ENCODE peak calls at places on chromosome 9, in nine cellular contexts. U, N, Z, E, P, D, O, K and X are unnamed samples.

GRCh38 chr9:36548454-36548853 is 24.2 kb upstream of the MELK start:
- DNase-seq in U (no peak), N (no peak), Z (no peak), E (no peak), P (no peak), D (no peak), O (no peak), K (no peak), X (no peak)

GRCh38 chr9:37514999-37515398 is 29.3 kb downstream of the POLR1E start:
- DNase-seq in U (no peak), N (no peak), Z (no peak), E (no peak), P (no peak), D (no peak), O (no peak), K (no peak), X (no peak)

GRCh38 chr9:121331992-121332685 is 37.9 kb downstream of the STOM start:
- DNase-seq in U (no peak), N (peak; percentile 12), Z (no peak), E (no peak), P (peak; percentile 76), D (no peak), O (no peak), K (no peak), X (no peak)

GRCh38 chr9:130660683-130661460 is 3.5 kb upstream of the PRDM12 start:
- DNase-seq in U (no peak), N (no peak), Z (no peak), E (no peak), P (peak; percentile 34), D (no peak), O (no peak), K (no peak), X (no peak)

GRCh38 chr9:87676976-87677775 is 48.7 kb upstream of the CTSL start:
- DNase-seq in U (no peak), N (no peak), Z (no peak), E (peak; percentile 59), P (peak; percentile 35), D (peak; percentile 75), O (peak; percentile 37), K (no peak), X (peak; percentile 16)

GRCh38 chr9:95754533-95755420 is 120.7 kb upstream of the ERCC6L2 start:
- DNase-seq in U (no peak), N (no peak), Z (no peak), E (no peak), P (no peak), D (no peak), O (no peak), K (no peak), X (no peak)

GRCh38 chr9:115999498-115999897 is 154.1 kb upstream of the PAPPA start:
- DNase-seq in U (no peak), N (no peak), Z (no peak), E (no peak), P (peak; percentile 28), D (no peak), O (peak; percentile 1), K (no peak), X (peak; percentile 17)

GRCh38 chr9:83630938-83631457 is 8.1 kb downstream of the IDNK start:
- DNase-seq in U (no peak), N (no peak), Z (no peak), E (no peak), P (no peak), D (no peak), O (no peak), K (no peak), X (no peak)

GRCh38 chr9:116276651-116277121 is 123.1 kb downstream of the PAPPA start:
- DNase-seq in U (no peak), N (peak; percentile 35), Z (no peak), E (no peak), P (no peak), D (no peak), O (no peak), K (no peak), X (no peak)

GRCh38 chr9:37215456-37216229 is 95.3 kb downstream of the ZCCHC7 start:
- DNase-seq in U (no peak), N (no peak), Z (no peak), E (no peak), P (peak; percentile 12), D (no peak), O (no peak), K (no peak), X (no peak)

GRCh38 chr9:32427111-32427873 is 42.8 kb downstream of the ACO1 start:
- DNase-seq in U (no peak), N (no peak), Z (no peak), E (no peak), P (peak; percentile 24), D (no peak), O (no peak), K (no peak), X (no peak)

GRCh38 chr9:72173080-72173479 is 23.8 kb downstream of the GDA start:
- DNase-seq in U (no peak), N (no peak), Z (no peak), E (no peak), P (no peak), D (no peak), O (no peak), K (no peak), X (no peak)

GRCh38 chr9:127561491-127562270 is 50.4 kb upstream of the STXBP1 start:
- DNase-seq in U (no peak), N (peak; percentile 99), Z (peak; percentile 98), E (peak; percentile 96), P (peak; percentile 99), D (peak; percentile 97), O (peak; percentile 66), K (peak; percentile 98), X (peak; percentile 97)

GRCh38 chr9:78695521-78695920 is 398.6 kb downstream of the PSAT1 start:
- DNase-seq in U (peak; percentile 3), N (no peak), Z (no peak), E (no peak), P (no peak), D (no peak), O (no peak), K (no peak), X (peak; percentile 10)

GRCh38 chr9:127142931-127143464 is 20.6 kb upstream of the ANGPTL2 start:
- DNase-seq in U (no peak), N (peak; percentile 66), Z (no peak), E (no peak), P (no peak), D (no peak), O (no peak), K (no peak), X (no peak)

GRCh38 chr9:99184427-99185327 is 37.1 kb downstream of the ALG2 start:
- DNase-seq in U (peak; percentile 77), N (peak; percentile 72), Z (peak; percentile 91), E (peak; percentile 93), P (peak; percentile 94), D (peak; percentile 97), O (peak; percentile 94), K (peak; percentile 86), X (peak; percentile 98)

GRCh38 chr9:134514503-134514902 is 127.1 kb upstream of the COL5A1 start:
- DNase-seq in U (no peak), N (no peak), Z (no peak), E (no peak), P (no peak), D (peak; percentile 73), O (no peak), K (no peak), X (no peak)

GRCh38 chr9:86062845-86063693 is 36.3 kb downstream of the GOLM1 start:
- DNase-seq in U (no peak), N (no peak), Z (no peak), E (no peak), P (no peak), D (no peak), O (no peak), K (no peak), X (no peak)

GRCh38 chr9:107208121-107208520 is 75.0 kb upstream of the RAD23B start:
- DNase-seq in U (no peak), N (peak; percentile 32), Z (no peak), E (no peak), P (no peak), D (no peak), O (no peak), K (no peak), X (peak; percentile 50)

GRCh38 chr9:10488937-10489336 is 123.9 kb downstream of the PTPRD start:
- DNase-seq in U (no peak), N (no peak), Z (no peak), E (no peak), P (no peak), D (no peak), O (no peak), K (no peak), X (no peak)

GRCh38 chr9:114774504-114774903 is 31.3 kb downstream of the TNFSF15 start:
- DNase-seq in U (peak; percentile 3), N (no peak), Z (no peak), E (no peak), P (no peak), D (no peak), O (no peak), K (no peak), X (no peak)

GRCh38 chr9:136760424-136760823 is 2.4 kb upstream of the LCN8 start:
- DNase-seq in U (no peak), N (no peak), Z (no peak), E (no peak), P (no peak), D (no peak), O (no peak), K (no peak), X (no peak)

GRCh38 chr9:126906086-126906485 is 8.5 kb upstream of the RALGPS1 start:
- DNase-seq in U (no peak), N (no peak), Z (no peak), E (no peak), P (no peak), D (no peak), O (no peak), K (no peak), X (no peak)

GRCh38 chr9:95477885-95478790 is 38.6 kb downstream of the PTCH1 start:
- DNase-seq in U (no peak), N (no peak), Z (no peak), E (no peak), P (no peak), D (peak; percentile 63), O (no peak), K (no peak), X (no peak)

GRCh38 chr9:14186096-14186495 is 127.8 kb downstream of the NFIB start:
- DNase-seq in U (no peak), N (no peak), Z (no peak), E (no peak), P (no peak), D (no peak), O (no peak), K (no peak), X (no peak)

GRCh38 chr9:16679327-16679821 is 191.1 kb downstream of the BNC2 start:
- DNase-seq in U (no peak), N (no peak), Z (no peak), E (no peak), P (no peak), D (no peak), O (no peak), K (no peak), X (no peak)

GRCh38 chr9:108674766-108675530 is 180.8 kb downstream of the ACTL7B start:
- DNase-seq in U (no peak), N (no peak), Z (no peak), E (no peak), P (no peak), D (peak; percentile 56), O (no peak), K (no peak), X (no peak)

GRCh38 chr9:91758491-91758981 is 191.5 kb downstream of the ROR2 start:
- DNase-seq in U (peak; percentile 30), N (peak; percentile 23), Z (peak; percentile 60), E (no peak), P (peak; percentile 77), D (no peak), O (no peak), K (peak; percentile 44), X (peak; percentile 41)

GRCh38 chr9:113624721-113625120 is 161.2 kb downstream of the RGS3 start:
- DNase-seq in U (no peak), N (peak; percentile 42), Z (peak; percentile 61), E (no peak), P (peak; percentile 68), D (peak; percentile 78), O (no peak), K (peak; percentile 22), X (no peak)

GRCh38 chr9:111099199-111100005 is 61.1 kb upstream of the LPAR1 start:
- DNase-seq in U (no peak), N (no peak), Z (no peak), E (no peak), P (no peak), D (no peak), O (no peak), K (no peak), X (no peak)

GRCh38 chr9:37104183-37104889 is 16.0 kb upstream of the ZCCHC7 start:
- DNase-seq in U (no peak), N (no peak), Z (no peak), E (no peak), P (peak; percentile 77), D (no peak), O (no peak), K (peak; percentile 42), X (no peak)